ENCODE peak calls at places on chromosomes 13 and 19, in ten cellular contexts. One of them, this sample, is unnamed.

GRCh38 chr13:65613004-65613403 is 1617.1 kb downstream of the PCDH9 start:
- DNase-seq in left lung: no peak
- DNase-seq in lung: no peak
- DNase-seq in B cell: no peak
- DNase-seq in Caco-2: peak
- DNase-seq in AG10803: no peak
- DNase-seq in fibroblast of lung: no peak
- DNase-seq in adrenal gland: no peak
- DNase-seq in AG09319: no peak
- DNase-seq in ascending aorta: no peak
- DNase-seq in this sample: peak

GRCh38 chr19:4620675-4621074 is 18.6 kb upstream of the TNFAIP8L1 start:
- DNase-seq in left lung: no peak
- DNase-seq in lung: no peak
- DNase-seq in B cell: no peak
- DNase-seq in Caco-2: no peak
- DNase-seq in AG10803: no peak
- DNase-seq in fibroblast of lung: no peak
- DNase-seq in adrenal gland: no peak
- DNase-seq in AG09319: no peak
- DNase-seq in ascending aorta: no peak
- DNase-seq in this sample: no peak

GRCh38 chr13:40672310-40673060 is 6.0 kb upstream of the FOXO1 start:
- DNase-seq in left lung: no peak
- DNase-seq in lung: no peak
- DNase-seq in B cell: no peak
- DNase-seq in Caco-2: no peak
- DNase-seq in AG10803: peak
- DNase-seq in fibroblast of lung: peak
- DNase-seq in adrenal gland: no peak
- DNase-seq in AG09319: peak
- DNase-seq in ascending aorta: no peak
- DNase-seq in this sample: peak

GRCh38 chr13:77235456-77236022 is 91.4 kb downstream of the MYCBP2 start:
- DNase-seq in left lung: no peak
- DNase-seq in lung: no peak
- DNase-seq in B cell: no peak
- DNase-seq in Caco-2: no peak
- DNase-seq in AG10803: peak
- DNase-seq in fibroblast of lung: no peak
- DNase-seq in adrenal gland: no peak
- DNase-seq in AG09319: no peak
- DNase-seq in ascending aorta: no peak
- DNase-seq in this sample: no peak

GRCh38 chr13:75180805-75181455 is 301.0 kb downstream of the TBC1D4 start:
- DNase-seq in left lung: no peak
- DNase-seq in lung: no peak
- DNase-seq in B cell: no peak
- DNase-seq in Caco-2: no peak
- DNase-seq in AG10803: peak
- DNase-seq in fibroblast of lung: peak
- DNase-seq in adrenal gland: no peak
- DNase-seq in AG09319: no peak
- DNase-seq in ascending aorta: no peak
- DNase-seq in this sample: no peak

GRCh38 chr13:48159436-48160225 is 64.7 kb upstream of the MED4 start:
- DNase-seq in left lung: no peak
- DNase-seq in lung: no peak
- DNase-seq in B cell: no peak
- DNase-seq in Caco-2: no peak
- DNase-seq in AG10803: no peak
- DNase-seq in fibroblast of lung: no peak
- DNase-seq in adrenal gland: no peak
- DNase-seq in AG09319: no peak
- DNase-seq in ascending aorta: no peak
- DNase-seq in this sample: no peak

GRCh38 chr13:37442996-37443395 is 155.6 kb downstream of the POSTN start:
- DNase-seq in left lung: no peak
- DNase-seq in lung: no peak
- DNase-seq in B cell: no peak
- DNase-seq in Caco-2: no peak
- DNase-seq in AG10803: peak
- DNase-seq in fibroblast of lung: peak
- DNase-seq in adrenal gland: no peak
- DNase-seq in AG09319: no peak
- DNase-seq in ascending aorta: no peak
- DNase-seq in this sample: no peak

GRCh38 chr13:41764558-41764957 is 196.4 kb downstream of the VWA8 start:
- DNase-seq in left lung: no peak
- DNase-seq in lung: no peak
- DNase-seq in B cell: no peak
- DNase-seq in Caco-2: no peak
- DNase-seq in AG10803: no peak
- DNase-seq in fibroblast of lung: no peak
- DNase-seq in adrenal gland: no peak
- DNase-seq in AG09319: no peak
- DNase-seq in ascending aorta: no peak
- DNase-seq in this sample: no peak

GRCh38 chr19:11092181-11092538 is 2.9 kb downstream of the LDLR start:
- DNase-seq in left lung: no peak
- DNase-seq in lung: no peak
- DNase-seq in B cell: no peak
- DNase-seq in Caco-2: peak
- DNase-seq in AG10803: peak
- DNase-seq in fibroblast of lung: peak
- DNase-seq in adrenal gland: no peak
- DNase-seq in AG09319: no peak
- DNase-seq in ascending aorta: no peak
- DNase-seq in this sample: no peak

GRCh38 chr13:36848228-36848982 is 29.4 kb downstream of the RFXAP start:
- DNase-seq in left lung: no peak
- DNase-seq in lung: no peak
- DNase-seq in B cell: no peak
- DNase-seq in Caco-2: no peak
- DNase-seq in AG10803: no peak
- DNase-seq in fibroblast of lung: no peak
- DNase-seq in adrenal gland: no peak
- DNase-seq in AG09319: no peak
- DNase-seq in ascending aorta: no peak
- DNase-seq in this sample: peak

GRCh38 chr19:53881482-53882390 is at the start of gene PRKCG:
- DNase-seq in left lung: no peak
- DNase-seq in lung: peak
- DNase-seq in B cell: no peak
- DNase-seq in Caco-2: peak
- DNase-seq in AG10803: no peak
- DNase-seq in fibroblast of lung: no peak
- DNase-seq in adrenal gland: no peak
- DNase-seq in AG09319: no peak
- DNase-seq in ascending aorta: no peak
- DNase-seq in this sample: peak

GRCh38 chr13:23384111-23384510 is 49.4 kb downstream of the SACS start:
- DNase-seq in left lung: no peak
- DNase-seq in lung: no peak
- DNase-seq in B cell: peak
- DNase-seq in Caco-2: no peak
- DNase-seq in AG10803: peak
- DNase-seq in fibroblast of lung: no peak
- DNase-seq in adrenal gland: no peak
- DNase-seq in AG09319: no peak
- DNase-seq in ascending aorta: no peak
- DNase-seq in this sample: no peak

GRCh38 chr19:8334458-8335342 is 8.4 kb downstream of the KANK3 start:
- DNase-seq in left lung: peak
- DNase-seq in lung: no peak
- DNase-seq in B cell: no peak
- DNase-seq in Caco-2: peak
- DNase-seq in AG10803: peak
- DNase-seq in fibroblast of lung: peak
- DNase-seq in adrenal gland: no peak
- DNase-seq in AG09319: no peak
- DNase-seq in ascending aorta: no peak
- DNase-seq in this sample: peak

GRCh38 chr19:31285744-31286143 is 63.5 kb downstream of the TSHZ3 start:
- DNase-seq in left lung: peak
- DNase-seq in lung: no peak
- DNase-seq in B cell: no peak
- DNase-seq in Caco-2: no peak
- DNase-seq in AG10803: peak
- DNase-seq in fibroblast of lung: peak
- DNase-seq in adrenal gland: no peak
- DNase-seq in AG09319: no peak
- DNase-seq in ascending aorta: peak
- DNase-seq in this sample: no peak

GRCh38 chr13:71087006-71087405 is 780.0 kb downstream of the DACH1 start:
- DNase-seq in left lung: no peak
- DNase-seq in lung: no peak
- DNase-seq in B cell: no peak
- DNase-seq in Caco-2: no peak
- DNase-seq in AG10803: no peak
- DNase-seq in fibroblast of lung: no peak
- DNase-seq in adrenal gland: no peak
- DNase-seq in AG09319: no peak
- DNase-seq in ascending aorta: no peak
- DNase-seq in this sample: no peak

GRCh38 chr13:21453352-21454089 is 5.6 kb downstream of the ZDHHC20 start:
- DNase-seq in left lung: no peak
- DNase-seq in lung: no peak
- DNase-seq in B cell: no peak
- DNase-seq in Caco-2: no peak
- DNase-seq in AG10803: peak
- DNase-seq in fibroblast of lung: peak
- DNase-seq in adrenal gland: no peak
- DNase-seq in AG09319: peak
- DNase-seq in ascending aorta: no peak
- DNase-seq in this sample: no peak

DNA sequence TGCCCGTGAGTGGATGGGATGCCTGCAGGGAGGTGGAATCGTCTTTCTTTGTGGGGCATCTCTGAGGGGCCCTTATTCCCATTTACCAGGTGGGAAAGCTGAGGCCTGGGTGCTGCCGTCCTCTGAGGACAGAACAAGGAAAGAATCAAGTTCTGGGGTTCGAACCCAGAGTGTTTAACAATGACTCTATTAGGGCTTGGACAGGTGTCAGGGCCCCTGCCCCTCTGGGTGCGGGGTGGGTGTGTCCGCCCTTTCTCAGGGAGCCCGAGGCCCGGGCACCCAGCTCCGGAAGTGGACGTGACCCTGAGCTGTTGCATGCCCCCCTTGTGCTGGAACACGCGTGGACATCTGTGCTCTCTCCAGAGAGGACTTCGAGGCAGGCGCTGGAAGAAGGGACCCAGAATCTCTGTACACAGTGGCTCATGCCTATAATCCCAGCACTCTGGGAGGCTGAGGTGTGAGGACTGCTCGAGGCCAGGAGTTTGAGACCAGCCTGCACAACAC is 10.8 kb downstream of the NDUFA11 start:
- DNase-seq in left lung: no peak
- DNase-seq in lung: no peak
- DNase-seq in B cell: no peak
- DNase-seq in Caco-2: no peak
- DNase-seq in AG10803: no peak
- DNase-seq in fibroblast of lung: no peak
- DNase-seq in adrenal gland: no peak
- DNase-seq in AG09319: no peak
- DNase-seq in ascending aorta: no peak
- DNase-seq in this sample: no peak
- TF ChIP-seq CTCF in left lung: no peak
- TF ChIP-seq CTCF in lung: no peak
- TF ChIP-seq CTCF in B cell: peak
- TF ChIP-seq CTCF in Caco-2: no peak
- TF ChIP-seq CTCF in AG10803: no peak
- TF ChIP-seq CTCF in fibroblast of lung: no peak
- TF ChIP-seq CTCF in adrenal gland: no peak
- TF ChIP-seq CTCF in AG09319: no peak
- TF ChIP-seq CTCF in ascending aorta: no peak
- TF ChIP-seq CTCF in this sample: no peak

GRCh38 chr13:34993470-34993869 is 51.4 kb downstream of the NBEA start:
- DNase-seq in left lung: no peak
- DNase-seq in lung: no peak
- DNase-seq in B cell: no peak
- DNase-seq in Caco-2: no peak
- DNase-seq in AG10803: no peak
- DNase-seq in fibroblast of lung: peak
- DNase-seq in adrenal gland: no peak
- DNase-seq in AG09319: no peak
- DNase-seq in ascending aorta: no peak
- DNase-seq in this sample: no peak
- TF ChIP-seq CTCF in left lung: no peak
- TF ChIP-seq CTCF in lung: no peak
- TF ChIP-seq CTCF in B cell: no peak
- TF ChIP-seq CTCF in Caco-2: no peak
- TF ChIP-seq CTCF in AG10803: no peak
- TF ChIP-seq CTCF in fibroblast of lung: no peak
- TF ChIP-seq CTCF in adrenal gland: no peak
- TF ChIP-seq CTCF in AG09319: no peak
- TF ChIP-seq CTCF in ascending aorta: no peak
- TF ChIP-seq CTCF in this sample: no peak

GRCh38 chr13:109904218-109904617 is 117.8 kb upstream of the IRS2 start:
- DNase-seq in left lung: no peak
- DNase-seq in lung: no peak
- DNase-seq in B cell: no peak
- DNase-seq in Caco-2: peak
- DNase-seq in AG10803: no peak
- DNase-seq in fibroblast of lung: no peak
- DNase-seq in adrenal gland: no peak
- DNase-seq in AG09319: no peak
- DNase-seq in ascending aorta: no peak
- DNase-seq in this sample: peak
- TF ChIP-seq CTCF in left lung: no peak
- TF ChIP-seq CTCF in lung: no peak
- TF ChIP-seq CTCF in B cell: no peak
- TF ChIP-seq CTCF in Caco-2: no peak
- TF ChIP-seq CTCF in AG10803: no peak
- TF ChIP-seq CTCF in fibroblast of lung: no peak
- TF ChIP-seq CTCF in adrenal gland: no peak
- TF ChIP-seq CTCF in AG09319: no peak
- TF ChIP-seq CTCF in ascending aorta: no peak
- TF ChIP-seq CTCF in this sample: peak

DNA sequence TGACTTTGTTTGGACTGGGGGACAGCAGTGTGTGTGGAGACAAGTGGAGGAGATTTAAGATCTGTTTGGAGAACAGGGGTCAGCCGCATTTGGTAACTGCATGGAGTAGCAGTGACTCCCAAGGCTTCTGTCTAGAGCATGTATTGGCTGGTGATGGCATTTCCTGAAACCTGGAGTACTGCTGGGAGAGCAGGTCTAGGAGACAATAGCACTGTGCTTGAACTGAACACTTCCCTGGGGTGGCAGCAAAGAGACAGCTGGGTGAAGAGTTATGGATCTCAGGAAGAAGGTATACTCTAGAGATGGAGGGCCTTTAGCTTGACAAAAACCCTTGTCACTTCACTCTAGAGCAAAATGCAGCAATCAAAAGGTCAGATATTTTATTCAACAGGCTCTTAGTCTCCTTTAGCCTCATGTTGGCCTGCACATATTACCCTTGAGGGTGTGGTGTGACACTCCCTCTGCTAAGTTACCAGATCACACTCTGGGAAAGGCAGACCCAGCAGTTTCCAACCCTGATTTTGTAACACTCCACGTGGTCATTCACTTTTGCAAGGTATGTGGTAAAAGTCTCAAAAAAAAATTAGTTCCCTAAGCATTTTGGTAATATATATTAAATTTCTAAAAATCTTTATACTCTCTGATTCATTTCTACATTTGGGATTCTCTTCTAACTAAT is 70.2 kb downstream of the DHRS12 start:
- DNase-seq in left lung: no peak
- DNase-seq in lung: no peak
- DNase-seq in B cell: no peak
- DNase-seq in Caco-2: peak
- DNase-seq in AG10803: no peak
- DNase-seq in fibroblast of lung: no peak
- DNase-seq in adrenal gland: no peak
- DNase-seq in AG09319: no peak
- DNase-seq in ascending aorta: no peak
- DNase-seq in this sample: peak
- TF ChIP-seq CTCF in left lung: no peak
- TF ChIP-seq CTCF in lung: no peak
- TF ChIP-seq CTCF in B cell: no peak
- TF ChIP-seq CTCF in Caco-2: no peak
- TF ChIP-seq CTCF in AG10803: peak
- TF ChIP-seq CTCF in fibroblast of lung: no peak
- TF ChIP-seq CTCF in adrenal gland: no peak
- TF ChIP-seq CTCF in AG09319: no peak
- TF ChIP-seq CTCF in ascending aorta: no peak
- TF ChIP-seq CTCF in this sample: no peak